ENCODE peak calls at places on chromosome 5, in five cellular contexts. Q, T, C, R and X are unnamed samples.

GRCh38 chr5:58680503-58680902 is 97.6 kb downstream of the RAB3C start:
- DNase-seq in Q (no peak), T (no peak), C (no peak), R (no peak), X (no peak)

GRCh38 chr5:125882061-125882460 is 541.1 kb upstream of the GRAMD2B start:
- DNase-seq in Q (no peak), T (no peak), C (no peak), R (no peak), X (no peak)

GRCh38 chr5:151218177-151218576 is 5.7 kb downstream of the CCDC69 start:
- DNase-seq in Q (no peak), T (no peak), C (no peak), R (no peak), X (no peak)

GRCh38 chr5:80033513-80033912 is 1.6 kb upstream of the THBS4 start:
- DNase-seq in Q (no peak), T (no peak), C (no peak), R (no peak), X (no peak)

GRCh38 chr5:139658501-139658927 is 10.4 kb downstream of the CXXC5 start:
- DNase-seq in Q (no peak), T (no peak), C (no peak), R (no peak), X (no peak)

GRCh38 chr5:172336666-172337310 is 53.2 kb upstream of the UBTD2 start:
- DNase-seq in Q (no peak), T (no peak), C (no peak), R (peak), X (no peak)

GRCh38 chr5:53984987-53985386 is 325.4 kb downstream of the ARL15 start:
- DNase-seq in Q (no peak), T (no peak), C (no peak), R (no peak), X (no peak)

GRCh38 chr5:163948086-163948666 is 442.8 kb downstream of the MAT2B start:
- DNase-seq in Q (no peak), T (no peak), C (no peak), R (no peak), X (no peak)

GRCh38 chr5:11268894-11269293 is 507.9 kb upstream of the DAP start:
- DNase-seq in Q (no peak), T (no peak), C (no peak), R (no peak), X (no peak)

GRCh38 chr5:139167533-139167932 is 30.6 kb downstream of the SIL1 start:
- DNase-seq in Q (no peak), T (no peak), C (no peak), R (no peak), X (no peak)

GRCh38 chr5:107572800-107573368 is 97.9 kb downstream of the EFNA5 start:
- DNase-seq in Q (no peak), T (no peak), C (no peak), R (no peak), X (no peak)

GRCh38 chr5:161535762-161536161 is 10.8 kb downstream of the GABRB2 start:
- DNase-seq in Q (no peak), T (no peak), C (no peak), R (peak), X (no peak)

GRCh38 chr5:157912621-157913325 is 53.8 kb upstream of the CLINT1 start:
- DNase-seq in Q (no peak), T (no peak), C (no peak), R (no peak), X (no peak)

GRCh38 chr5:177113566-177114424 is 19.8 kb upstream of the NSD1 start:
- DNase-seq in Q (peak), T (peak), C (no peak), R (peak), X (peak)

GRCh38 chr5:144915452-144915851 is 744.8 kb downstream of the KCTD16 start:
- DNase-seq in Q (no peak), T (no peak), C (no peak), R (no peak), X (no peak)

GRCh38 chr5:142246263-142246662 is 78.6 kb downstream of the SPRY4 start:
- DNase-seq in Q (no peak), T (no peak), C (peak), R (no peak), X (no peak)

GRCh38 chr5:35859101-35859661 is 2.5 kb downstream of the IL7R start:
- DNase-seq in Q (no peak), T (no peak), C (no peak), R (no peak), X (no peak)

GRCh38 chr5:19886123-19886921 is 101.7 kb downstream of the CDH18 start:
- DNase-seq in Q (no peak), T (no peak), C (peak), R (no peak), X (no peak)

GRCh38 chr5:88396635-88397285 is 128.1 kb upstream of the TMEM161B start:
- DNase-seq in Q (no peak), T (no peak), C (no peak), R (no peak), X (no peak)

GRCh38 chr5:86617309-86617755 is 409 bp upstream of the COX7C start:
- DNase-seq in Q (no peak), T (no peak), C (no peak), R (no peak), X (no peak)

GRCh38 chr5:7779663-7780030 is 71.3 kb downstream of the CFAP90 start:
- DNase-seq in Q (no peak), T (no peak), C (no peak), R (no peak), X (no peak)

GRCh38 chr5:147259837-147260236 is 25.0 kb downstream of the STK32A start:
- DNase-seq in Q (no peak), T (no peak), C (no peak), R (no peak), X (no peak)